ENCODE peak calls at places on chromosomes 3 and 15, in ten cellular contexts. One of them, this sample, is unnamed.

GRCh38 chr3:47057212-47057671 is 77.8 kb downstream of the NBEAL2 start:
- DNase-seq in T-helper 2 cell: peak
- DNase-seq in stimulated activated naive CD8-positive, alpha-beta T cell treated with anti-CD3 and anti-CD28 coated beads, Interleukin-15, amount 100 ng/mL, for 72 hours: peak
- DNase-seq in GM13977: no peak
- DNase-seq in ecto neural progenitor cell: no peak
- DNase-seq in NCI-H1105: no peak
- DNase-seq in NCI-H345: no peak
- DNase-seq in NCI-H460: no peak
- DNase-seq in CD8-positive, alpha-beta memory T cell: peak
- DNase-seq in H7: no peak
- DNase-seq in this sample: no peak

GRCh38 chr3:43161684-43162512 is 56.0 kb upstream of the POMGNT2 start:
- DNase-seq in GM13977: peak
- DNase-seq in H7: peak
- DNase-seq in NCI-H460: peak
- DNase-seq in NCI-H345: no peak
- DNase-seq in T-helper 2 cell: peak
- DNase-seq in CD8-positive, alpha-beta memory T cell: no peak
- DNase-seq in stimulated activated naive CD8-positive, alpha-beta T cell treated with anti-CD3 and anti-CD28 coated beads, Interleukin-15, amount 100 ng/mL, for 72 hours: no peak
- DNase-seq in NCI-H1105: no peak
- DNase-seq in ecto neural progenitor cell: no peak
- DNase-seq in this sample: no peak

GRCh38 chr15:39358441-39359041 is 222.3 kb upstream of the THBS1 start:
- DNase-seq in GM13977: no peak
- DNase-seq in NCI-H345: no peak
- DNase-seq in H7: no peak
- DNase-seq in NCI-H460: no peak
- DNase-seq in stimulated activated naive CD8-positive, alpha-beta T cell treated with anti-CD3 and anti-CD28 coated beads, Interleukin-15, amount 100 ng/mL, for 72 hours: no peak
- DNase-seq in T-helper 2 cell: no peak
- DNase-seq in CD8-positive, alpha-beta memory T cell: no peak
- DNase-seq in NCI-H1105: no peak
- DNase-seq in ecto neural progenitor cell: no peak
- DNase-seq in this sample: no peak

GRCh38 chr3:32238027-32238815 is at the start of gene CMTM8:
- DNase-seq in H7: peak
- DNase-seq in GM13977: peak
- DNase-seq in NCI-H1105: peak
- DNase-seq in NCI-H345: peak
- DNase-seq in ecto neural progenitor cell: peak
- DNase-seq in T-helper 2 cell: peak
- DNase-seq in CD8-positive, alpha-beta memory T cell: peak
- DNase-seq in NCI-H460: peak
- DNase-seq in stimulated activated naive CD8-positive, alpha-beta T cell treated with anti-CD3 and anti-CD28 coated beads, Interleukin-15, amount 100 ng/mL, for 72 hours: peak
- DNase-seq in this sample: no peak

GRCh38 chr15:91407237-91407889 is 307.3 kb downstream of the SV2B start:
- DNase-seq in NCI-H1105: peak
- DNase-seq in GM13977: no peak
- DNase-seq in H7: no peak
- DNase-seq in T-helper 2 cell: no peak
- DNase-seq in CD8-positive, alpha-beta memory T cell: no peak
- DNase-seq in NCI-H345: no peak
- DNase-seq in ecto neural progenitor cell: no peak
- DNase-seq in stimulated activated naive CD8-positive, alpha-beta T cell treated with anti-CD3 and anti-CD28 coated beads, Interleukin-15, amount 100 ng/mL, for 72 hours: no peak
- DNase-seq in NCI-H460: no peak
- DNase-seq in this sample: no peak

GRCh38 chr3:120160050-120160449 is 65.8 kb upstream of the GSK3B start:
- DNase-seq in NCI-H345: no peak
- DNase-seq in H7: no peak
- DNase-seq in NCI-H1105: no peak
- DNase-seq in T-helper 2 cell: no peak
- DNase-seq in CD8-positive, alpha-beta memory T cell: no peak
- DNase-seq in GM13977: no peak
- DNase-seq in NCI-H460: peak
- DNase-seq in stimulated activated naive CD8-positive, alpha-beta T cell treated with anti-CD3 and anti-CD28 coated beads, Interleukin-15, amount 100 ng/mL, for 72 hours: peak
- DNase-seq in ecto neural progenitor cell: no peak
- DNase-seq in this sample: no peak

GRCh38 chr3:157608006-157608405 is 104.8 kb upstream of the VEPH1 start:
- DNase-seq in NCI-H1105: no peak
- DNase-seq in GM13977: no peak
- DNase-seq in T-helper 2 cell: no peak
- DNase-seq in CD8-positive, alpha-beta memory T cell: no peak
- DNase-seq in ecto neural progenitor cell: no peak
- DNase-seq in NCI-H460: no peak
- DNase-seq in NCI-H345: no peak
- DNase-seq in stimulated activated naive CD8-positive, alpha-beta T cell treated with anti-CD3 and anti-CD28 coated beads, Interleukin-15, amount 100 ng/mL, for 72 hours: no peak
- DNase-seq in H7: no peak
- DNase-seq in this sample: no peak

GRCh38 chr15:66287461-66288055 is 5.8 kb upstream of the DIS3L start:
- DNase-seq in NCI-H345: peak
- DNase-seq in GM13977: peak
- DNase-seq in stimulated activated naive CD8-positive, alpha-beta T cell treated with anti-CD3 and anti-CD28 coated beads, Interleukin-15, amount 100 ng/mL, for 72 hours: no peak
- DNase-seq in T-helper 2 cell: no peak
- DNase-seq in NCI-H460: peak
- DNase-seq in H7: peak
- DNase-seq in NCI-H1105: peak
- DNase-seq in ecto neural progenitor cell: no peak
- DNase-seq in CD8-positive, alpha-beta memory T cell: no peak
- DNase-seq in this sample: no peak

GRCh38 chr15:32717290-32718081 is at the start of gene GREM1:
- DNase-seq in stimulated activated naive CD8-positive, alpha-beta T cell treated with anti-CD3 and anti-CD28 coated beads, Interleukin-15, amount 100 ng/mL, for 72 hours: no peak
- DNase-seq in H7: peak
- DNase-seq in NCI-H345: no peak
- DNase-seq in ecto neural progenitor cell: peak
- DNase-seq in GM13977: peak
- DNase-seq in T-helper 2 cell: no peak
- DNase-seq in NCI-H460: no peak
- DNase-seq in CD8-positive, alpha-beta memory T cell: no peak
- DNase-seq in NCI-H1105: no peak
- DNase-seq in this sample: no peak

GRCh38 chr3:61634678-61635077 is 73.3 kb downstream of the PTPRG start:
- DNase-seq in NCI-H460: no peak
- DNase-seq in NCI-H1105: no peak
- DNase-seq in H7: no peak
- DNase-seq in GM13977: no peak
- DNase-seq in T-helper 2 cell: no peak
- DNase-seq in NCI-H345: no peak
- DNase-seq in CD8-positive, alpha-beta memory T cell: no peak
- DNase-seq in stimulated activated naive CD8-positive, alpha-beta T cell treated with anti-CD3 and anti-CD28 coated beads, Interleukin-15, amount 100 ng/mL, for 72 hours: no peak
- DNase-seq in ecto neural progenitor cell: no peak
- DNase-seq in this sample: no peak

GRCh38 chr3:127478922-127479321 is 111.6 kb downstream of the TPRA1 start:
- DNase-seq in GM13977: no peak
- DNase-seq in CD8-positive, alpha-beta memory T cell: no peak
- DNase-seq in ecto neural progenitor cell: no peak
- DNase-seq in NCI-H345: no peak
- DNase-seq in stimulated activated naive CD8-positive, alpha-beta T cell treated with anti-CD3 and anti-CD28 coated beads, Interleukin-15, amount 100 ng/mL, for 72 hours: no peak
- DNase-seq in NCI-H460: no peak
- DNase-seq in T-helper 2 cell: no peak
- DNase-seq in H7: peak
- DNase-seq in NCI-H1105: no peak
- DNase-seq in this sample: no peak

GRCh38 chr15:61157933-61158332 is 71.2 kb downstream of the RORA start:
- DNase-seq in CD8-positive, alpha-beta memory T cell: no peak
- DNase-seq in NCI-H1105: no peak
- DNase-seq in GM13977: no peak
- DNase-seq in NCI-H345: no peak
- DNase-seq in NCI-H460: no peak
- DNase-seq in ecto neural progenitor cell: no peak
- DNase-seq in stimulated activated naive CD8-positive, alpha-beta T cell treated with anti-CD3 and anti-CD28 coated beads, Interleukin-15, amount 100 ng/mL, for 72 hours: no peak
- DNase-seq in T-helper 2 cell: no peak
- DNase-seq in H7: no peak
- DNase-seq in this sample: no peak

GRCh38 chr3:88032245-88032644 is 26.6 kb downstream of the CGGBP1 start:
- DNase-seq in NCI-H345: no peak
- DNase-seq in GM13977: no peak
- DNase-seq in T-helper 2 cell: no peak
- DNase-seq in stimulated activated naive CD8-positive, alpha-beta T cell treated with anti-CD3 and anti-CD28 coated beads, Interleukin-15, amount 100 ng/mL, for 72 hours: no peak
- DNase-seq in NCI-H460: no peak
- DNase-seq in CD8-positive, alpha-beta memory T cell: no peak
- DNase-seq in NCI-H1105: no peak
- DNase-seq in H7: no peak
- DNase-seq in ecto neural progenitor cell: no peak
- DNase-seq in this sample: no peak

GRCh38 chr3:196654691-196655090 is 15.2 kb downstream of the NRROS start:
- DNase-seq in NCI-H1105: no peak
- DNase-seq in NCI-H460: no peak
- DNase-seq in H7: no peak
- DNase-seq in T-helper 2 cell: no peak
- DNase-seq in GM13977: no peak
- DNase-seq in ecto neural progenitor cell: no peak
- DNase-seq in NCI-H345: no peak
- DNase-seq in stimulated activated naive CD8-positive, alpha-beta T cell treated with anti-CD3 and anti-CD28 coated beads, Interleukin-15, amount 100 ng/mL, for 72 hours: no peak
- DNase-seq in CD8-positive, alpha-beta memory T cell: no peak
- DNase-seq in this sample: no peak

GRCh38 chr3:177041021-177041729 is 156.1 kb downstream of the TBL1XR1 start:
- DNase-seq in T-helper 2 cell: no peak
- DNase-seq in stimulated activated naive CD8-positive, alpha-beta T cell treated with anti-CD3 and anti-CD28 coated beads, Interleukin-15, amount 100 ng/mL, for 72 hours: no peak
- DNase-seq in NCI-H345: peak
- DNase-seq in ecto neural progenitor cell: no peak
- DNase-seq in NCI-H460: no peak
- DNase-seq in CD8-positive, alpha-beta memory T cell: no peak
- DNase-seq in NCI-H1105: no peak
- DNase-seq in GM13977: no peak
- DNase-seq in H7: no peak
- DNase-seq in this sample: no peak

GRCh38 chr15:42150246-42150970 is 6.0 kb downstream of the PLA2G4F start:
- DNase-seq in stimulated activated naive CD8-positive, alpha-beta T cell treated with anti-CD3 and anti-CD28 coated beads, Interleukin-15, amount 100 ng/mL, for 72 hours: no peak
- DNase-seq in GM13977: no peak
- DNase-seq in ecto neural progenitor cell: no peak
- DNase-seq in H7: peak
- DNase-seq in CD8-positive, alpha-beta memory T cell: no peak
- DNase-seq in NCI-H460: no peak
- DNase-seq in NCI-H345: no peak
- DNase-seq in NCI-H1105: no peak
- DNase-seq in T-helper 2 cell: no peak
- DNase-seq in this sample: no peak

GRCh38 chr3:14988988-14989394 is 41.6 kb downstream of the NR2C2 start:
- DNase-seq in stimulated activated naive CD8-positive, alpha-beta T cell treated with anti-CD3 and anti-CD28 coated beads, Interleukin-15, amount 100 ng/mL, for 72 hours: peak
- DNase-seq in NCI-H1105: no peak
- DNase-seq in T-helper 2 cell: peak
- DNase-seq in NCI-H345: no peak
- DNase-seq in ecto neural progenitor cell: no peak
- DNase-seq in GM13977: peak
- DNase-seq in NCI-H460: no peak
- DNase-seq in CD8-positive, alpha-beta memory T cell: no peak
- DNase-seq in H7: peak
- DNase-seq in this sample: peak

GRCh38 chr3:33299395-33300081 is 22.3 kb downstream of the FBXL2 start:
- DNase-seq in NCI-H345: no peak
- DNase-seq in GM13977: no peak
- DNase-seq in H7: no peak
- DNase-seq in CD8-positive, alpha-beta memory T cell: no peak
- DNase-seq in NCI-H460: peak
- DNase-seq in stimulated activated naive CD8-positive, alpha-beta T cell treated with anti-CD3 and anti-CD28 coated beads, Interleukin-15, amount 100 ng/mL, for 72 hours: no peak
- DNase-seq in T-helper 2 cell: no peak
- DNase-seq in ecto neural progenitor cell: no peak
- DNase-seq in NCI-H1105: no peak
- DNase-seq in this sample: no peak

GRCh38 chr15:69087581-69087980 is 72.9 kb upstream of the GLCE start:
- DNase-seq in NCI-H345: no peak
- DNase-seq in ecto neural progenitor cell: no peak
- DNase-seq in GM13977: no peak
- DNase-seq in H7: no peak
- DNase-seq in NCI-H460: no peak
- DNase-seq in stimulated activated naive CD8-positive, alpha-beta T cell treated with anti-CD3 and anti-CD28 coated beads, Interleukin-15, amount 100 ng/mL, for 72 hours: no peak
- DNase-seq in CD8-positive, alpha-beta memory T cell: no peak
- DNase-seq in NCI-H1105: no peak
- DNase-seq in T-helper 2 cell: no peak
- DNase-seq in this sample: no peak

GRCh38 chr3:2958553-2958952 is 151.6 kb downstream of the IL5RA start:
- DNase-seq in NCI-H460: no peak
- DNase-seq in CD8-positive, alpha-beta memory T cell: no peak
- DNase-seq in H7: no peak
- DNase-seq in stimulated activated naive CD8-positive, alpha-beta T cell treated with anti-CD3 and anti-CD28 coated beads, Interleukin-15, amount 100 ng/mL, for 72 hours: no peak
- DNase-seq in NCI-H1105: no peak
- DNase-seq in ecto neural progenitor cell: no peak
- DNase-seq in NCI-H345: no peak
- DNase-seq in T-helper 2 cell: no peak
- DNase-seq in GM13977: no peak
- DNase-seq in this sample: no peak

GRCh38 chr15:48695088-48695834 is 49.8 kb upstream of the FBN1 start:
- DNase-seq in NCI-H1105: no peak
- DNase-seq in GM13977: no peak
- DNase-seq in NCI-H345: no peak
- DNase-seq in T-helper 2 cell: no peak
- DNase-seq in ecto neural progenitor cell: no peak
- DNase-seq in NCI-H460: no peak
- DNase-seq in CD8-positive, alpha-beta memory T cell: no peak
- DNase-seq in H7: no peak
- DNase-seq in stimulated activated naive CD8-positive, alpha-beta T cell treated with anti-CD3 and anti-CD28 coated beads, Interleukin-15, amount 100 ng/mL, for 72 hours: no peak
- DNase-seq in this sample: no peak

GRCh38 chr3:51622402-51622801 is 48.6 kb upstream of the TEX264 start:
- DNase-seq in CD8-positive, alpha-beta memory T cell: no peak
- DNase-seq in GM13977: no peak
- DNase-seq in NCI-H345: no peak
- DNase-seq in stimulated activated naive CD8-positive, alpha-beta T cell treated with anti-CD3 and anti-CD28 coated beads, Interleukin-15, amount 100 ng/mL, for 72 hours: no peak
- DNase-seq in ecto neural progenitor cell: no peak
- DNase-seq in H7: no peak
- DNase-seq in NCI-H1105: no peak
- DNase-seq in NCI-H460: no peak
- DNase-seq in T-helper 2 cell: no peak
- DNase-seq in this sample: no peak

GRCh38 chr3:54122046-54122801 is at the start of gene CACNA2D3:
- DNase-seq in T-helper 2 cell: no peak
- DNase-seq in ecto neural progenitor cell: peak
- DNase-seq in NCI-H460: peak
- DNase-seq in GM13977: peak
- DNase-seq in CD8-positive, alpha-beta memory T cell: no peak
- DNase-seq in stimulated activated naive CD8-positive, alpha-beta T cell treated with anti-CD3 and anti-CD28 coated beads, Interleukin-15, amount 100 ng/mL, for 72 hours: no peak
- DNase-seq in H7: peak
- DNase-seq in NCI-H345: peak
- DNase-seq in NCI-H1105: peak
- DNase-seq in this sample: no peak

GRCh38 chr3:16528111-16528510 is 14.6 kb upstream of the RFTN1 start:
- DNase-seq in T-helper 2 cell: no peak
- DNase-seq in GM13977: no peak
- DNase-seq in NCI-H345: no peak
- DNase-seq in CD8-positive, alpha-beta memory T cell: no peak
- DNase-seq in NCI-H1105: no peak
- DNase-seq in H7: no peak
- DNase-seq in NCI-H460: no peak
- DNase-seq in ecto neural progenitor cell: no peak
- DNase-seq in stimulated activated naive CD8-positive, alpha-beta T cell treated with anti-CD3 and anti-CD28 coated beads, Interleukin-15, amount 100 ng/mL, for 72 hours: no peak
- DNase-seq in this sample: no peak

GRCh38 chr3:12974316-12974715 is 98.9 kb downstream of the IQSEC1 start:
- DNase-seq in NCI-H1105: no peak
- DNase-seq in GM13977: no peak
- DNase-seq in H7: no peak
- DNase-seq in T-helper 2 cell: no peak
- DNase-seq in stimulated activated naive CD8-positive, alpha-beta T cell treated with anti-CD3 and anti-CD28 coated beads, Interleukin-15, amount 100 ng/mL, for 72 hours: no peak
- DNase-seq in CD8-positive, alpha-beta memory T cell: no peak
- DNase-seq in ecto neural progenitor cell: no peak
- DNase-seq in NCI-H345: no peak
- DNase-seq in NCI-H460: no peak
- DNase-seq in this sample: no peak

GRCh38 chr3:32460031-32460749 is 42.5 kb downstream of the CMTM6 start:
- DNase-seq in ecto neural progenitor cell: peak
- DNase-seq in NCI-H345: peak
- DNase-seq in NCI-H460: no peak
- DNase-seq in GM13977: peak
- DNase-seq in NCI-H1105: peak
- DNase-seq in H7: peak
- DNase-seq in CD8-positive, alpha-beta memory T cell: peak
- DNase-seq in T-helper 2 cell: peak
- DNase-seq in stimulated activated naive CD8-positive, alpha-beta T cell treated with anti-CD3 and anti-CD28 coated beads, Interleukin-15, amount 100 ng/mL, for 72 hours: peak
- DNase-seq in this sample: no peak

GRCh38 chr15:73165844-73166243 is 113.6 kb downstream of the NEO1 start:
- DNase-seq in GM13977: no peak
- DNase-seq in CD8-positive, alpha-beta memory T cell: no peak
- DNase-seq in NCI-H345: no peak
- DNase-seq in ecto neural progenitor cell: no peak
- DNase-seq in NCI-H1105: no peak
- DNase-seq in stimulated activated naive CD8-positive, alpha-beta T cell treated with anti-CD3 and anti-CD28 coated beads, Interleukin-15, amount 100 ng/mL, for 72 hours: no peak
- DNase-seq in NCI-H460: no peak
- DNase-seq in H7: no peak
- DNase-seq in T-helper 2 cell: no peak
- DNase-seq in this sample: no peak

GRCh38 chr3:24810881-24811280 is 316.2 kb upstream of the THRB start:
- DNase-seq in H7: no peak
- DNase-seq in NCI-H345: no peak
- DNase-seq in stimulated activated naive CD8-positive, alpha-beta T cell treated with anti-CD3 and anti-CD28 coated beads, Interleukin-15, amount 100 ng/mL, for 72 hours: no peak
- DNase-seq in T-helper 2 cell: no peak
- DNase-seq in GM13977: no peak
- DNase-seq in NCI-H1105: no peak
- DNase-seq in ecto neural progenitor cell: no peak
- DNase-seq in NCI-H460: no peak
- DNase-seq in CD8-positive, alpha-beta memory T cell: no peak
- DNase-seq in this sample: no peak